ENCODE peak calls at places on chromosome 15, in eight cellular contexts. One of them, this sample, is unnamed.

GRCh38 chr15:41873711-41874110 is 20.1 kb downstream of the SPTBN5 start:
- DNase-seq in bronchial epithelial cell: no peak
- DNase-seq in HEK293T: no peak
- DNase-seq in T-helper 2 cell: no peak
- DNase-seq in EL: no peak
- DNase-seq in progenitor cell of endocrine pancreas: no peak
- DNase-seq in thoracic aorta: no peak
- DNase-seq in mesenteric fat pad: no peak
- DNase-seq in this sample: no peak

GRCh38 chr15:35123743-35124142 is 38.6 kb upstream of the NANOGP8 start:
- DNase-seq in bronchial epithelial cell: no peak
- DNase-seq in HEK293T: no peak
- DNase-seq in T-helper 2 cell: no peak
- DNase-seq in EL: no peak
- DNase-seq in progenitor cell of endocrine pancreas: no peak
- DNase-seq in thoracic aorta: no peak
- DNase-seq in mesenteric fat pad: no peak
- DNase-seq in this sample: no peak

GRCh38 chr15:39854161-39854560 is 65.9 kb downstream of the GPR176 start:
- DNase-seq in bronchial epithelial cell: no peak
- DNase-seq in HEK293T: no peak
- DNase-seq in T-helper 2 cell: no peak
- DNase-seq in EL: peak; percentile 57
- DNase-seq in progenitor cell of endocrine pancreas: no peak
- DNase-seq in thoracic aorta: no peak
- DNase-seq in mesenteric fat pad: no peak
- DNase-seq in this sample: no peak

GRCh38 chr15:101168463-101168824 is 83.4 kb downstream of the CHSY1 start:
- DNase-seq in bronchial epithelial cell: no peak
- DNase-seq in HEK293T: no peak
- DNase-seq in T-helper 2 cell: no peak
- DNase-seq in EL: no peak
- DNase-seq in progenitor cell of endocrine pancreas: no peak
- DNase-seq in thoracic aorta: peak; percentile 48
- DNase-seq in mesenteric fat pad: peak; percentile 87
- DNase-seq in this sample: no peak

GRCh38 chr15:49664706-49665105 is 43.9 kb downstream of the DTWD1 start:
- DNase-seq in bronchial epithelial cell: no peak
- DNase-seq in HEK293T: no peak
- DNase-seq in T-helper 2 cell: no peak
- DNase-seq in EL: no peak
- DNase-seq in progenitor cell of endocrine pancreas: no peak
- DNase-seq in thoracic aorta: no peak
- DNase-seq in mesenteric fat pad: no peak
- DNase-seq in this sample: no peak

GRCh38 chr15:91183630-91184029 is 83.6 kb downstream of the SV2B start:
- DNase-seq in bronchial epithelial cell: no peak
- DNase-seq in HEK293T: no peak
- DNase-seq in T-helper 2 cell: no peak
- DNase-seq in EL: no peak
- DNase-seq in progenitor cell of endocrine pancreas: no peak
- DNase-seq in thoracic aorta: no peak
- DNase-seq in mesenteric fat pad: no peak
- DNase-seq in this sample: no peak

GRCh38 chr15:20356444-20357138 is 185.0 kb downstream of the GOLGA6L6 start:
- DNase-seq in bronchial epithelial cell: no peak
- DNase-seq in HEK293T: peak; percentile 49
- DNase-seq in T-helper 2 cell: peak; percentile 73
- DNase-seq in EL: no peak
- DNase-seq in progenitor cell of endocrine pancreas: no peak
- DNase-seq in thoracic aorta: no peak
- DNase-seq in mesenteric fat pad: peak; percentile 93
- DNase-seq in this sample: no peak

GRCh38 chr15:89307791-89308190 is 26.8 kb downstream of the POLG start:
- DNase-seq in bronchial epithelial cell: peak; percentile 56
- DNase-seq in HEK293T: no peak
- DNase-seq in T-helper 2 cell: no peak
- DNase-seq in EL: peak; percentile 68
- DNase-seq in progenitor cell of endocrine pancreas: no peak
- DNase-seq in thoracic aorta: no peak
- DNase-seq in mesenteric fat pad: no peak
- DNase-seq in this sample: no peak

GRCh38 chr15:92733934-92734521 is 78.5 kb upstream of the FAM174B start:
- DNase-seq in bronchial epithelial cell: no peak
- DNase-seq in HEK293T: no peak
- DNase-seq in T-helper 2 cell: no peak
- DNase-seq in EL: peak; percentile 12
- DNase-seq in progenitor cell of endocrine pancreas: no peak
- DNase-seq in thoracic aorta: no peak
- DNase-seq in mesenteric fat pad: no peak
- DNase-seq in this sample: peak; percentile 8

GRCh38 chr15:73329501-73330200 is 39.1 kb downstream of the HCN4 start:
- DNase-seq in bronchial epithelial cell: no peak
- DNase-seq in HEK293T: no peak
- DNase-seq in T-helper 2 cell: no peak
- DNase-seq in EL: no peak
- DNase-seq in progenitor cell of endocrine pancreas: no peak
- DNase-seq in thoracic aorta: no peak
- DNase-seq in mesenteric fat pad: peak; percentile 81
- DNase-seq in this sample: no peak

GRCh38 chr15:38058596-38059075 is 124.2 kb downstream of the TMCO5A start:
- DNase-seq in bronchial epithelial cell: no peak
- DNase-seq in HEK293T: no peak
- DNase-seq in T-helper 2 cell: no peak
- DNase-seq in EL: peak; percentile 44
- DNase-seq in progenitor cell of endocrine pancreas: no peak
- DNase-seq in thoracic aorta: no peak
- DNase-seq in mesenteric fat pad: no peak
- DNase-seq in this sample: no peak

GRCh38 chr15:48974865-48975264 is 11.1 kb upstream of the SHC4 start:
- DNase-seq in bronchial epithelial cell: no peak
- DNase-seq in HEK293T: peak; percentile 18
- DNase-seq in T-helper 2 cell: no peak
- DNase-seq in EL: peak; percentile 11
- DNase-seq in progenitor cell of endocrine pancreas: no peak
- DNase-seq in thoracic aorta: no peak
- DNase-seq in mesenteric fat pad: no peak
- DNase-seq in this sample: peak; percentile 22

GRCh38 chr15:85580914-85581313 is 200.5 kb downstream of the AKAP13 start:
- DNase-seq in bronchial epithelial cell: no peak
- DNase-seq in HEK293T: no peak
- DNase-seq in T-helper 2 cell: peak; percentile 32
- DNase-seq in EL: no peak
- DNase-seq in progenitor cell of endocrine pancreas: no peak
- DNase-seq in thoracic aorta: no peak
- DNase-seq in mesenteric fat pad: no peak
- DNase-seq in this sample: no peak

GRCh38 chr15:80418892-80419537 is 14.8 kb downstream of the ARNT2 start:
- DNase-seq in bronchial epithelial cell: peak; percentile 53
- DNase-seq in HEK293T: peak; percentile 61
- DNase-seq in T-helper 2 cell: no peak
- DNase-seq in EL: peak; percentile 58
- DNase-seq in progenitor cell of endocrine pancreas: no peak
- DNase-seq in thoracic aorta: no peak
- DNase-seq in mesenteric fat pad: no peak
- DNase-seq in this sample: peak; percentile 34

GRCh38 chr15:58066042-58066867 is 744 bp upstream of the ALDH1A2 start:
- DNase-seq in bronchial epithelial cell: no peak
- DNase-seq in HEK293T: peak; percentile 50
- DNase-seq in T-helper 2 cell: no peak
- DNase-seq in EL: peak; percentile 68
- DNase-seq in progenitor cell of endocrine pancreas: peak; percentile 58
- DNase-seq in thoracic aorta: no peak
- DNase-seq in mesenteric fat pad: peak; percentile 94
- DNase-seq in this sample: peak; percentile 40

GRCh38 chr15:49902791-49903481 is 216.1 kb downstream of the ATP8B4 start:
- DNase-seq in bronchial epithelial cell: no peak
- DNase-seq in HEK293T: no peak
- DNase-seq in T-helper 2 cell: no peak
- DNase-seq in EL: peak; percentile 28
- DNase-seq in progenitor cell of endocrine pancreas: no peak
- DNase-seq in thoracic aorta: no peak
- DNase-seq in mesenteric fat pad: no peak
- DNase-seq in this sample: no peak

GRCh38 chr15:39153718-39154117 is 427.2 kb upstream of the THBS1 start:
- DNase-seq in bronchial epithelial cell: no peak
- DNase-seq in HEK293T: no peak
- DNase-seq in T-helper 2 cell: no peak
- DNase-seq in EL: no peak
- DNase-seq in progenitor cell of endocrine pancreas: no peak
- DNase-seq in thoracic aorta: no peak
- DNase-seq in mesenteric fat pad: no peak
- DNase-seq in this sample: no peak

GRCh38 chr15:66923438-66923881 is 141.9 kb upstream of the SMAD3 start:
- DNase-seq in bronchial epithelial cell: peak; percentile 23
- DNase-seq in HEK293T: peak; percentile 60
- DNase-seq in T-helper 2 cell: no peak
- DNase-seq in EL: peak; percentile 31
- DNase-seq in progenitor cell of endocrine pancreas: no peak
- DNase-seq in thoracic aorta: no peak
- DNase-seq in mesenteric fat pad: no peak
- DNase-seq in this sample: peak; percentile 30

This sample was measured in erythroblast.